ENCODE peak calls at places on chromosomes 5 and 9, in four cellular contexts. One of them, this sample, is unnamed.

GRCh38 chr9:94182532-94182931 is 76.6 kb upstream of the ZNF169 start:
- DNase-seq in IMR-90: no peak
- DNase-seq in left colon: no peak
- DNase-seq in EL: no peak
- DNase-seq in this sample: no peak

GRCh38 chr9:94773655-94774054 is 47.2 kb downstream of the AOPEP start:
- DNase-seq in left colon: no peak
- DNase-seq in EL: no peak
- DNase-seq in IMR-90: no peak
- DNase-seq in this sample: no peak

GRCh38 chr5:139746691-139747582 is 48.7 kb upstream of the PSD2 start:
- DNase-seq in EL: peak
- DNase-seq in IMR-90: peak
- DNase-seq in left colon: peak
- DNase-seq in this sample: peak

GRCh38 chr9:83327323-83327722 is 210.9 kb downstream of the FRMD3 start:
- DNase-seq in left colon: no peak
- DNase-seq in IMR-90: no peak
- DNase-seq in EL: peak
- DNase-seq in this sample: no peak

GRCh38 chr9:133608881-133609280 is 308 bp downstream of the FAM163B start:
- DNase-seq in IMR-90: no peak
- DNase-seq in EL: no peak
- DNase-seq in left colon: no peak
- DNase-seq in this sample: no peak

GRCh38 chr9:84349706-84350105 is 9.1 kb upstream of the SLC28A3 start:
- DNase-seq in EL: peak
- DNase-seq in left colon: no peak
- DNase-seq in IMR-90: no peak
- DNase-seq in this sample: no peak

GRCh38 chr9:16100596-16101091 is 547.8 kb downstream of the CCDC171 start:
- DNase-seq in IMR-90: peak
- DNase-seq in left colon: peak
- DNase-seq in EL: no peak
- DNase-seq in this sample: peak

GRCh38 chr9:74983709-74984108 is 31.0 kb upstream of the C9orf40 start:
- DNase-seq in IMR-90: no peak
- DNase-seq in EL: no peak
- DNase-seq in left colon: no peak
- DNase-seq in this sample: no peak

GRCh38 chr5:33482335-33482734 is 41.6 kb downstream of the TARS1 start:
- DNase-seq in EL: no peak
- DNase-seq in left colon: no peak
- DNase-seq in IMR-90: no peak
- DNase-seq in this sample: no peak

GRCh38 chr9:1521547-1521946 is 471.4 kb downstream of the DMRT2 start:
- DNase-seq in left colon: no peak
- DNase-seq in IMR-90: no peak
- DNase-seq in EL: no peak
- DNase-seq in this sample: no peak

GRCh38 chr5:58466939-58467338 is 7.1 kb upstream of the PLK2 start:
- DNase-seq in IMR-90: peak
- DNase-seq in EL: peak
- DNase-seq in left colon: no peak
- DNase-seq in this sample: peak

GRCh38 chr5:107776506-107776905 is 105.8 kb upstream of the EFNA5 start:
- DNase-seq in EL: no peak
- DNase-seq in IMR-90: no peak
- DNase-seq in left colon: no peak
- DNase-seq in this sample: no peak

GRCh38 chr5:133969654-133970324 is 1.4 kb upstream of the C5orf15 start:
- DNase-seq in EL: peak
- DNase-seq in IMR-90: peak
- DNase-seq in left colon: no peak
- DNase-seq in this sample: no peak

GRCh38 chr9:92422611-92423010 is 1.7 kb downstream of the OMD start:
- DNase-seq in IMR-90: no peak
- DNase-seq in EL: no peak
- DNase-seq in left colon: no peak
- DNase-seq in this sample: no peak

GRCh38 chr9:2163231-2163885 is 148.2 kb downstream of the SMARCA2 start:
- DNase-seq in IMR-90: no peak
- DNase-seq in left colon: no peak
- DNase-seq in EL: no peak
- DNase-seq in this sample: peak

GRCh38 chr5:116507051-116507537 is 67.5 kb downstream of the SEMA6A start:
- DNase-seq in EL: no peak
- DNase-seq in IMR-90: peak
- DNase-seq in left colon: no peak
- DNase-seq in this sample: peak

GRCh38 chr5:146540421-146540820 is 24.4 kb upstream of the GPR151 start:
- DNase-seq in EL: peak
- DNase-seq in IMR-90: peak
- DNase-seq in left colon: no peak
- DNase-seq in this sample: peak

GRCh38 chr5:10489810-10490426 is 48.2 kb downstream of the ROPN1L start:
- DNase-seq in EL: peak
- DNase-seq in left colon: no peak
- DNase-seq in IMR-90: peak
- DNase-seq in this sample: peak

GRCh38 chr5:125342938-125343401 is 596.5 kb upstream of the ZNF608 start:
- DNase-seq in EL: peak
- DNase-seq in left colon: no peak
- DNase-seq in IMR-90: peak
- DNase-seq in this sample: peak

GRCh38 chr5:177469061-177469628 is 4.3 kb downstream of the DBN1 start:
- DNase-seq in left colon: no peak
- DNase-seq in EL: peak
- DNase-seq in IMR-90: no peak
- DNase-seq in this sample: peak

GRCh38 chr5:97425511-97425910 is 242.5 kb upstream of the RIOK2 start:
- DNase-seq in EL: peak
- DNase-seq in IMR-90: peak
- DNase-seq in left colon: no peak
- DNase-seq in this sample: peak

GRCh38 chr9:106587021-106587420 is 275.9 kb upstream of the ZNF462 start:
- DNase-seq in EL: peak
- DNase-seq in IMR-90: no peak
- DNase-seq in left colon: no peak
- DNase-seq in this sample: peak

GRCh38 chr9:114430443-114430842 is 42.7 kb upstream of the AKNA start:
- DNase-seq in IMR-90: no peak
- DNase-seq in EL: no peak
- DNase-seq in left colon: no peak
- DNase-seq in this sample: no peak

GRCh38 chr9:69097923-69098593 is 62.5 kb downstream of the FXN start:
- DNase-seq in EL: no peak
- DNase-seq in left colon: no peak
- DNase-seq in IMR-90: peak
- DNase-seq in this sample: no peak

GRCh38 chr5:54902817-54903473 is 82.4 kb downstream of the ESM1 start:
- DNase-seq in EL: no peak
- DNase-seq in left colon: no peak
- DNase-seq in IMR-90: peak
- DNase-seq in this sample: peak

GRCh38 chr5:74873525-74874249 is 7.5 kb upstream of the FAM169A start:
- DNase-seq in left colon: no peak
- DNase-seq in EL: no peak
- DNase-seq in IMR-90: no peak
- DNase-seq in this sample: no peak

GRCh38 chr5:157721159-157721558 is 10.1 kb upstream of the THG1L start:
- DNase-seq in EL: no peak
- DNase-seq in left colon: peak
- DNase-seq in IMR-90: no peak
- DNase-seq in this sample: no peak

GRCh38 chr5:112908854-112909253 is 13.2 kb downstream of the REEP5 start:
- DNase-seq in IMR-90: no peak
- DNase-seq in left colon: no peak
- DNase-seq in EL: no peak
- DNase-seq in this sample: no peak

GRCh38 chr5:172160506-172160905 is 27.5 kb downstream of the STK10 start:
- DNase-seq in left colon: no peak
- DNase-seq in EL: no peak
- DNase-seq in IMR-90: no peak
- DNase-seq in this sample: no peak

GRCh38 chr9:98002808-98003207 is 19.7 kb downstream of the ANP32B start:
- DNase-seq in left colon: no peak
- DNase-seq in IMR-90: no peak
- DNase-seq in EL: no peak
- DNase-seq in this sample: no peak

GRCh38 chr5:96952946-96953730 is 17.3 kb downstream of the LNPEP start:
- DNase-seq in IMR-90: no peak
- DNase-seq in EL: no peak
- DNase-seq in left colon: peak
- DNase-seq in this sample: no peak

GRCh38 chr5:165673499-165673898 is 2168.1 kb downstream of the MAT2B start:
- DNase-seq in left colon: no peak
- DNase-seq in IMR-90: no peak
- DNase-seq in EL: no peak
- DNase-seq in this sample: no peak

GRCh38 chr9:68446836-68447235 is 90.4 kb downstream of the PGM5 start:
- DNase-seq in EL: no peak
- DNase-seq in IMR-90: peak
- DNase-seq in left colon: peak
- DNase-seq in this sample: no peak

GRCh38 chr5:173880306-173880985 is 7.7 kb upstream of the CPEB4 start:
- DNase-seq in left colon: no peak
- DNase-seq in IMR-90: peak
- DNase-seq in EL: peak
- DNase-seq in this sample: peak

This sample was measured in fibroblast of mammary gland.